ENCODE peak calls at places on chromosomes 1 and 21, in four cellular contexts. One of them, this sample, is unnamed.

GRCh38 chr1:194102607-194103006 is 916.2 kb upstream of the B3GALT2 start:
- DNase-seq in ovary: no peak
- DNase-seq in activated B cell treated with CpG ODN at 0.5 μM for 24 hours: no peak
- DNase-seq in activated CD4-positive, CD25-positive, alpha-beta regulatory T cell treated with anti-CD3 and anti-CD28 coated beads, Interleukin-2, amount 50 U/mL, for 16 hours: no peak
- DNase-seq in this sample: peak; percentile 42

GRCh38 chr1:153749408-153750005 is 21.7 kb downstream of the INTS3 start:
- DNase-seq in ovary: peak; percentile 89
- DNase-seq in activated B cell treated with CpG ODN at 0.5 μM for 24 hours: peak; percentile 60
- DNase-seq in activated CD4-positive, CD25-positive, alpha-beta regulatory T cell treated with anti-CD3 and anti-CD28 coated beads, Interleukin-2, amount 50 U/mL, for 16 hours: peak; percentile 66
- DNase-seq in this sample: peak; percentile 90

GRCh38 chr1:211677659-211678058 is 2.2 kb upstream of the NEK2 start:
- DNase-seq in ovary: no peak
- DNase-seq in activated B cell treated with CpG ODN at 0.5 μM for 24 hours: no peak
- DNase-seq in activated CD4-positive, CD25-positive, alpha-beta regulatory T cell treated with anti-CD3 and anti-CD28 coated beads, Interleukin-2, amount 50 U/mL, for 16 hours: no peak
- DNase-seq in this sample: no peak

GRCh38 chr21:32426592-32427051 is 14.1 kb downstream of the EVA1C start:
- DNase-seq in ovary: no peak
- DNase-seq in activated B cell treated with CpG ODN at 0.5 μM for 24 hours: no peak
- DNase-seq in activated CD4-positive, CD25-positive, alpha-beta regulatory T cell treated with anti-CD3 and anti-CD28 coated beads, Interleukin-2, amount 50 U/mL, for 16 hours: no peak
- DNase-seq in this sample: no peak

GRCh38 chr1:43621861-43622260 is 28.1 kb upstream of the KDM4A start:
- DNase-seq in ovary: peak; percentile 62
- DNase-seq in activated B cell treated with CpG ODN at 0.5 μM for 24 hours: no peak
- DNase-seq in activated CD4-positive, CD25-positive, alpha-beta regulatory T cell treated with anti-CD3 and anti-CD28 coated beads, Interleukin-2, amount 50 U/mL, for 16 hours: no peak
- DNase-seq in this sample: no peak

GRCh38 chr1:153359241-153359640 is 1.6 kb downstream of the S100A9 start:
- DNase-seq in ovary: no peak
- DNase-seq in activated B cell treated with CpG ODN at 0.5 μM for 24 hours: no peak
- DNase-seq in activated CD4-positive, CD25-positive, alpha-beta regulatory T cell treated with anti-CD3 and anti-CD28 coated beads, Interleukin-2, amount 50 U/mL, for 16 hours: no peak
- DNase-seq in this sample: no peak

GRCh38 chr1:51535006-51535592 is 16.0 kb upstream of the EPS15 start:
- DNase-seq in ovary: peak; percentile 55
- DNase-seq in activated B cell treated with CpG ODN at 0.5 μM for 24 hours: no peak
- DNase-seq in activated CD4-positive, CD25-positive, alpha-beta regulatory T cell treated with anti-CD3 and anti-CD28 coated beads, Interleukin-2, amount 50 U/mL, for 16 hours: no peak
- DNase-seq in this sample: peak; percentile 77

GRCh38 chr1:240169188-240169587 is 77.5 kb downstream of the FMN2 start:
- DNase-seq in ovary: no peak
- DNase-seq in activated B cell treated with CpG ODN at 0.5 μM for 24 hours: no peak
- DNase-seq in activated CD4-positive, CD25-positive, alpha-beta regulatory T cell treated with anti-CD3 and anti-CD28 coated beads, Interleukin-2, amount 50 U/mL, for 16 hours: no peak
- DNase-seq in this sample: no peak

GRCh38 chr1:93846929-93847810 is 31.8 kb downstream of the DNTTIP2 start:
- DNase-seq in ovary: peak; percentile 92
- DNase-seq in activated B cell treated with CpG ODN at 0.5 μM for 24 hours: peak; percentile 91
- DNase-seq in activated CD4-positive, CD25-positive, alpha-beta regulatory T cell treated with anti-CD3 and anti-CD28 coated beads, Interleukin-2, amount 50 U/mL, for 16 hours: peak; percentile 73
- DNase-seq in this sample: peak; percentile 91

GRCh38 chr1:179831225-179831624 is 46.4 kb downstream of the TOR1AIP2 start:
- DNase-seq in ovary: no peak
- DNase-seq in activated B cell treated with CpG ODN at 0.5 μM for 24 hours: no peak
- DNase-seq in activated CD4-positive, CD25-positive, alpha-beta regulatory T cell treated with anti-CD3 and anti-CD28 coated beads, Interleukin-2, amount 50 U/mL, for 16 hours: no peak
- DNase-seq in this sample: peak; percentile 9

GRCh38 chr1:19472174-19472573 is 13.2 kb downstream of the CAPZB start:
- DNase-seq in ovary: no peak
- DNase-seq in activated B cell treated with CpG ODN at 0.5 μM for 24 hours: no peak
- DNase-seq in activated CD4-positive, CD25-positive, alpha-beta regulatory T cell treated with anti-CD3 and anti-CD28 coated beads, Interleukin-2, amount 50 U/mL, for 16 hours: no peak
- DNase-seq in this sample: no peak

This sample was measured in testis.